ENCODE peak calls at places on chromosome 17, in seven cellular contexts. D is cardiac fibroblast, T is suprapubic skin, R is IMR-90, V is uterus, K is AG09319, X is NB4. I is an unnamed sample.
A peak's percentile ranks its signal among the peaks of the same experiment; 100 is the strongest.

GRCh38 chr17:63986842-63987615 is 11.1 kb upstream of the PRR29 start:
- DNase-seq in V (no peak), D (no peak), K (no peak), R (no peak), X (no peak), T (no peak), I (no peak)

GRCh38 chr17:38591759-38592241 is 14.0 kb downstream of the SRCIN1 start:
- DNase-seq in K (no peak), X (peak; percentile 98), T (no peak), V (no peak), R (no peak), D (peak; percentile 44), I (no peak)

GRCh38 chr17:77572065-77572601 is 386.4 kb upstream of the TNRC6C start:
- DNase-seq in K (no peak), X (no peak), R (no peak), D (no peak), T (no peak), V (no peak), I (no peak)

GRCh38 chr17:50328360-50328759 is 17.6 kb upstream of the XYLT2 start:
- DNase-seq in T (no peak), V (no peak), K (no peak), X (no peak), D (no peak), R (no peak), I (no peak)

GRCh38 chr17:60388742-60389141 is 3.2 kb downstream of the USP32 start:
- DNase-seq in K (no peak), R (no peak), V (no peak), T (no peak), X (no peak), D (no peak), I (no peak)

GRCh38 chr17:21394265-21394664 is 18.1 kb downstream of the KCNJ12 start:
- DNase-seq in V (no peak), R (peak; percentile 62), K (no peak), X (no peak), D (no peak), T (no peak), I (no peak)

GRCh38 chr17:77958716-77959215 is 263 bp downstream of the TNRC6C start:
- DNase-seq in K (no peak), D (peak; percentile 5), V (no peak), X (no peak), R (no peak), T (no peak), I (no peak)

GRCh38 chr17:81234940-81235821 is 3.7 kb downstream of the TEPSIN start:
- DNase-seq in V (no peak), R (no peak), T (no peak), X (no peak), D (no peak), K (no peak), I (no peak)

GRCh38 chr17:70499067-70499786 is 329.9 kb downstream of the KCNJ2 start:
- DNase-seq in D (no peak), V (no peak), T (no peak), X (no peak), R (no peak), K (no peak), I (no peak)

GRCh38 chr17:79444226-79444625 is 166.6 kb downstream of the RBFOX3 start:
- DNase-seq in X (no peak), T (no peak), D (no peak), K (no peak), R (no peak), V (no peak), I (no peak)

GRCh38 chr17:79024901-79025737 is 1.1 kb downstream of the C1QTNF1 start:
- DNase-seq in X (no peak), K (no peak), R (no peak), D (peak; percentile 59), T (peak; percentile 71), V (peak; percentile 27), I (no peak)

GRCh38 chr17:74210191-74211140 is 2.9 kb upstream of the TTYH2 start:
- DNase-seq in X (peak; percentile 73), R (peak; percentile 58), D (peak; percentile 75), K (peak; percentile 22), V (peak; percentile 61), T (no peak), I (peak; percentile 83)

GRCh38 chr17:66952681-66953638 is 11.5 kb upstream of the CACNG4 start:
- DNase-seq in X (no peak), R (no peak), V (no peak), K (no peak), T (no peak), D (no peak), I (no peak)

GRCh38 chr17:78089557-78090281 is 38.8 kb downstream of the TMC6 start:
- DNase-seq in T (no peak), X (no peak), V (no peak), D (no peak), K (no peak), R (no peak), I (no peak)

GRCh38 chr17:77404812-77405581 is 264.2 kb downstream of the SEC14L1 start:
- DNase-seq in T (no peak), X (peak; percentile 92), V (peak; percentile 46), R (peak; percentile 86), K (no peak), D (peak; percentile 70), I (peak; percentile 93)

GRCh38 chr17:82014432-82014831 is 8.2 kb downstream of the CENPX start:
- DNase-seq in V (no peak), R (no peak), K (no peak), X (no peak), T (no peak), D (no peak), I (no peak)

GRCh38 chr17:688100-688989 is 26.3 kb downstream of the VPS53 start:
- DNase-seq in T (no peak), K (no peak), X (peak; percentile 62), V (no peak), D (peak; percentile 62), R (peak; percentile 41), I (no peak)
- TF ChIP-seq CTCF in T (no peak), K (peak; percentile 27), X (peak; percentile 11), V (no peak), D (peak; percentile 20), R (peak; percentile 36), I (peak; percentile 33)

GRCh38 chr17:41679740-41680425 is 8.8 kb upstream of the EIF1 start:
- DNase-seq in R (no peak), T (no peak), D (no peak), K (no peak), X (no peak), V (no peak), I (no peak)

GRCh38 chr17:41678411-41678906 is 10.2 kb upstream of the EIF1 start:
- DNase-seq in V (no peak), D (peak; percentile 30), R (peak; percentile 9), X (peak; percentile 63), T (no peak), K (no peak), I (no peak)

GRCh38 chr17:41680426-41681040 is 8.2 kb upstream of the EIF1 start:
- DNase-seq in R (no peak), V (no peak), K (no peak), X (no peak), D (no peak), T (no peak), I (no peak)

GRCh38 chr17:41681776-41682175 is 6.9 kb upstream of the EIF1 start:
- DNase-seq in T (no peak), K (no peak), D (no peak), X (no peak), R (no peak), V (no peak), I (no peak)

GRCh38 chr17:41678907-41679739 is 9.6 kb upstream of the EIF1 start:
- DNase-seq in X (peak; percentile 91), D (peak; percentile 68), V (no peak), K (no peak), T (no peak), R (peak; percentile 28), I (peak; percentile 36)
- TF ChIP-seq CTCF in X (peak; percentile 41), D (no peak), V (no peak), K (peak; percentile 27), T (no peak), R (no peak), I (peak; percentile 56)

DNA sequence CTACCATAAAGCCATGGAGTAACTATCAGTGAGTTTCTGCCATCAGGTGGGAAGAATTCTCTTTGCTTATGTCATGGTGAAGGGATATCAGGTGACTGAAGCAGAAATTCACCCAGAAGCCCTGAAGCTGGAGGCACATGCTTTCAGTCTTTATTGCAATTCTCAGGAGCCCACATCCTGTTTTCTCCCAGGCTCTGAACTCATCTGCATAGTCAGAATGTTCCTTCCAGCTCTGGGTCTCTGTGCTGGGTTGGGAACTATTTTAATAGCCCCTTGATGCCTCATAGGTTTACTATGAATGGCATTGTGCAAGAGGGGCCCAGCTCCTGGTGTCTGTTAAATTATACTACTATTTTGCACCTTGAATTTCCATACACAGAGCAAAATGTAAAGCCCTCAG is 198.4 kb upstream of the SOX9 start:
- DNase-seq in T (no peak), X (no peak), D (peak; percentile 24), R (peak; percentile 85), V (no peak), K (no peak), I (no peak)
- TF ChIP-seq CTCF in T (no peak), X (no peak), D (no peak), R (no peak), V (no peak), K (no peak), I (no peak)

DNA sequence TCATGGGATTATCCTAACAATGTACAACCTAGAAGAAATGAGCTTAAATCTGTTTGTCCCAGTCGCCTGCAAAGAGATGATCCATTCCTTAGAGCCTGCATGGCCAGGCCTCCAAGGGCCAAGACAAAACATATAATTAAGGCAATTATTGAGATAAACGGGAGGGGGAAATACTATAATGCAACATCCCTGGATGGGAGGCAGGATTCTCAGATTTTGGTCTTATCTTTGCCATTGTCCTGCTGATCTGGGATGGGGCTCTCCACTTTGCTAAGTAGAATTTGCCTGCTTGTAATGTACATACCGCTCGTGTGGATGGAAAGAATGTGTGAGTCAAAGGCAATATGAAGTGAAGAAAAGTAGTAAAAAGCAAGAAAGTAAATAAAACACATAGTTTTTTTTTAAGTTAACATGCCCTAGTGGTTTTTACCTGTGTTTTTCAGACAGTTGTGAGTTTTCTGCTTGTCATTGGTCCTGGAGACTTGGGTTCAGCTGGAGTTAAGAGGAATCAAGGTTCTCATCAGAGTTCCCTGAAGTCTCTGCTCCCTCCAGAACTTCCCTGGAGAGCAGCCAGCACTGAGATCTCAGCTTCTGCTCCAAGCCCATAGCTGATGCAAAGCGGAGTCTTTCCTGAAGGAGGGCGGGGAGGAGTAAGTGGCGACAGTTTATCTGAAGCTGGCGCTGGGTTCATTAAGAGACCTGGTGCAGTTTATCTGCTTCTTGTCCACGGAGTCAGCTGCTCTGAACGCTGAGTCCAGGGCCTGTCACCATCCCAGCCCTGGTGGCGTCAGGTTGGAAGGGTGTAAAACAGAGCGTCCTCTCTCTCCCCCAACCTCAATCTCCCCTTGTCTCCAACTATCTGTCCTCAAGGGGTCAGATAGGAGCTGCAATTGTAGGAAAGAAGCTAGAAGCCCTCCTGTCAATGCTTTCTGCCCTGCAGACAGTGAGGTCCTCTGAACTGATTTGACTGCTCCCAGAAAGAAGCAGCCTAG is 30.1 kb downstream of the HOXB1 start:
- DNase-seq in K (no peak), V (peak; percentile 50), D (peak; percentile 56), X (no peak), T (no peak), R (peak; percentile 64), I (no peak)
- TF ChIP-seq CTCF in K (no peak), V (peak; percentile 44), D (no peak), X (no peak), T (no peak), R (peak; percentile 1), I (no peak)